ENCODE peak calls at places on chromosomes 3 and 15, in four cellular contexts. One of them, this sample, is unnamed.

GRCh38 chr3:189944285-189945145 is 176.2 kb downstream of the P3H2 start:
- DNase-seq in brain microvascular endothelial cell: no peak
- DNase-seq in HCT116: no peak
- DNase-seq in dorsolateral prefrontal cortex: no peak
- DNase-seq in this sample: no peak

GRCh38 chr3:196506687-196507086 is 3.1 kb upstream of the RNF168 start:
- DNase-seq in brain microvascular endothelial cell: no peak
- DNase-seq in HCT116: no peak
- DNase-seq in dorsolateral prefrontal cortex: no peak
- DNase-seq in this sample: no peak

GRCh38 chr15:75205064-75205395 is 3.3 kb downstream of the C15orf39 start:
- DNase-seq in brain microvascular endothelial cell: no peak
- DNase-seq in HCT116: no peak
- DNase-seq in dorsolateral prefrontal cortex: no peak
- DNase-seq in this sample: no peak

GRCh38 chr15:34900748-34901147 is 68.8 kb downstream of the AQR start:
- DNase-seq in brain microvascular endothelial cell: no peak
- DNase-seq in HCT116: no peak
- DNase-seq in dorsolateral prefrontal cortex: no peak
- DNase-seq in this sample: no peak

GRCh38 chr3:141280086-141280485 is 48.5 kb downstream of the PXYLP1 start:
- DNase-seq in brain microvascular endothelial cell: peak
- DNase-seq in HCT116: no peak
- DNase-seq in dorsolateral prefrontal cortex: no peak
- DNase-seq in this sample: peak

GRCh38 chr15:100686725-100687488 is 84.5 kb downstream of the ASB7 start:
- DNase-seq in brain microvascular endothelial cell: peak
- DNase-seq in HCT116: no peak
- DNase-seq in dorsolateral prefrontal cortex: no peak
- DNase-seq in this sample: peak

GRCh38 chr3:139088462-139089324 is 44.0 kb upstream of the PRR23C start:
- DNase-seq in brain microvascular endothelial cell: no peak
- DNase-seq in HCT116: no peak
- DNase-seq in dorsolateral prefrontal cortex: no peak
- DNase-seq in this sample: no peak

GRCh38 chr15:47184003-47184404 is 533.3 kb upstream of the SEMA6D start:
- DNase-seq in brain microvascular endothelial cell: peak
- DNase-seq in HCT116: no peak
- DNase-seq in dorsolateral prefrontal cortex: peak
- DNase-seq in this sample: peak

GRCh38 chr15:62241135-62241770 is 76.2 kb upstream of the C2CD4B start:
- DNase-seq in brain microvascular endothelial cell: peak
- DNase-seq in HCT116: peak
- DNase-seq in dorsolateral prefrontal cortex: no peak
- DNase-seq in this sample: peak

GRCh38 chr3:18830087-18830486 is 318.2 kb upstream of the KCNH8 start:
- DNase-seq in brain microvascular endothelial cell: no peak
- DNase-seq in HCT116: no peak
- DNase-seq in dorsolateral prefrontal cortex: no peak
- DNase-seq in this sample: no peak

GRCh38 chr15:57537072-57537471 is 54.6 kb upstream of the MYZAP start:
- DNase-seq in brain microvascular endothelial cell: peak
- DNase-seq in HCT116: peak
- DNase-seq in dorsolateral prefrontal cortex: peak
- DNase-seq in this sample: peak

GRCh38 chr3:10273697-10274305 is 18.9 kb downstream of the GHRL start:
- DNase-seq in brain microvascular endothelial cell: no peak
- DNase-seq in HCT116: no peak
- DNase-seq in dorsolateral prefrontal cortex: no peak
- DNase-seq in this sample: peak

GRCh38 chr3:81726735-81727134 is 34.7 kb downstream of the GBE1 start:
- DNase-seq in brain microvascular endothelial cell: peak
- DNase-seq in HCT116: no peak
- DNase-seq in dorsolateral prefrontal cortex: no peak
- DNase-seq in this sample: no peak

DNA sequence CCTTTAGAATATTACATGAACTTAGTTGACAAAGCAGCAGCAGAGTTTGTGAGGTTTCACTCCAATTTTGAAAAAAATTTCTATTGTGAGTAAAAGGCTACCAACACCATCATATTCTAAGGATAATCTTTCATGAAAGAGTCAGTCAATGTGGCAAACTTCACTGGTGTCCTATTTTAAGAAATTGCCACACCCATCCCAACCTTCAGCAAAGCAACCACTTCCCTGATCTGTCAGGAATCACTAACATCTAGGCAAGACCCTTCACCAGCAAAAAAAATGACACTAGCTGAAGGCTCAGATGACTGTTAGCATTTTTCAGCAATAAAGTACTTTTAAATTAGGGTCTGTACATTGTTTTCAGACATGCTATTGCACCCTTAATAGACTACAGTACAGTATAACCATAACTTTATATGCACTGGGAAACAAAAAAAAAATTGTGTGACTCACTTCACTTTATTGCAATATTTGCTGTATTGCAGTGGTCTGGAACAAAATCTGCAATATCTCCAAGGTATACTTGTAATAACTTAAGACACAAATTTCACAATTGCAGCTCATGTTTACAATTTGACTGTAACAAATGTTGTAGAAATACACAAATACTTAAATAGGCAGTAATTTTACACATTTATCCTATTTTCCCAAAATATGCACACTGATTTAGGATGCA is 38.9 kb upstream of the ALCAM start:
- DNase-seq in brain microvascular endothelial cell: no peak
- DNase-seq in HCT116: no peak
- DNase-seq in dorsolateral prefrontal cortex: no peak
- DNase-seq in this sample: no peak
- TF ChIP-seq CTCF in brain microvascular endothelial cell: no peak
- TF ChIP-seq CTCF in HCT116: no peak
- TF ChIP-seq CTCF in dorsolateral prefrontal cortex: no peak
- TF ChIP-seq CTCF in this sample: no peak

GRCh38 chr3:102180291-102180931 is 254.4 kb upstream of the ZPLD1 start:
- DNase-seq in brain microvascular endothelial cell: peak
- DNase-seq in HCT116: no peak
- DNase-seq in dorsolateral prefrontal cortex: no peak
- DNase-seq in this sample: peak
- H3K4me3 ChIP-seq in brain microvascular endothelial cell: no peak
- H3K4me3 ChIP-seq in HCT116: no peak
- H3K4me3 ChIP-seq in dorsolateral prefrontal cortex: no peak
- H3K4me3 ChIP-seq in this sample: no peak

DNA sequence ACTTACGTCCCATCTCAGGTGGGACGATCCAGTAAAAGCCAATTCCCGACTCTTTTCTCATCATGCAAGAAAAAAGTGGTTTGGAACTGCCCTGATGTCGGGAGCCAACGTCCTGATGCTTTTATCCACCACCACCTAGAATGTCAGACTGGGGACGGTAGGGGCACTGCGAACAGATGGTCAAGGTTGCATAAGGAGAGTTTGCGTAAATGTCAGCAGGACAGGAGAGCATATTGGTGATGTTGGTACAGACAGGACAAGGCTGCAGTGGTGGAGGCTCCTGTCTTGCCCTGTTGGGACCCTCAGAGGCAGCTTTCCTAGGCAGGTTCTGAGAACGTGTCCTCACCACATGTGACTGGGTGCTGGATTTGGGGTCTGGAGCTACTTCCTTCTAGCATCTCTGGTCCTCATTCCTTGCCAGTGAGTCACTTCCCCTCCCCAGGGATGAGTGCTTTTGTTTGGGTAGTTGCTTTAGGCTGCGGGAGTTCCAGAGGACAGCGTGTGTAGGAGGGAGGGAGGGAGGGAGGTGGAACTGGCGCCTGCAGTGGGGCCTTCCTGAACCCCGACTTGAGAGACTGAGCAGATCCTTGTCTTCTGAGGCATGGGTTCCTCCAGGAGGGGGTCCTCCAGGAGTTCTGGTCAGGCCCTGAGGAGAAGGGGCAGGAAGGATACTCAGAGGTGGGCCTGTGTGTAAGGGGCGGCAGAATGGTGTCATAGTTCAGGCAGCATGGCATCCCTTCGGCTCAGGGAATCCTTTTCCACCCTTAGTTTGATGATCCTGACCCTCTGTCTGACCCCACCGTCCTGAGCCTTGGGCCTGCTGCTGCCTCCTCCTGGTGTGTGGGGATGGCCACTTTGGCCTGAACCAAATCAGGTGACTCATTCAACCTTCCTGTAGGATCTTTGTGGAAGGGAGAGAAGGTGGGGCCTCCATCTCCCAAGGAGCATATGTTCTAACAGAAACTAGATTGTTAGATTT is 21.2 kb downstream of the THSD4 start:
- DNase-seq in brain microvascular endothelial cell: peak
- DNase-seq in HCT116: no peak
- DNase-seq in dorsolateral prefrontal cortex: no peak
- DNase-seq in this sample: peak
- TF ChIP-seq CTCF in brain microvascular endothelial cell: peak
- TF ChIP-seq CTCF in HCT116: peak
- TF ChIP-seq CTCF in dorsolateral prefrontal cortex: no peak
- TF ChIP-seq CTCF in this sample: peak

GRCh38 chr3:171777608-171777995 is 32.7 kb downstream of the PLD1 start:
- DNase-seq in brain microvascular endothelial cell: no peak
- DNase-seq in HCT116: no peak
- DNase-seq in dorsolateral prefrontal cortex: no peak
- DNase-seq in this sample: no peak
- H3K4me3 ChIP-seq in brain microvascular endothelial cell: no peak
- H3K4me3 ChIP-seq in HCT116: no peak
- H3K4me3 ChIP-seq in dorsolateral prefrontal cortex: no peak
- H3K4me3 ChIP-seq in this sample: no peak

GRCh38 chr15:83365370-83365938 is 81.0 kb upstream of the BNC1 start:
- DNase-seq in brain microvascular endothelial cell: peak
- DNase-seq in HCT116: peak
- DNase-seq in dorsolateral prefrontal cortex: peak
- DNase-seq in this sample: peak
- TF ChIP-seq CTCF in brain microvascular endothelial cell: peak
- TF ChIP-seq CTCF in HCT116: no peak
- TF ChIP-seq CTCF in dorsolateral prefrontal cortex: peak
- TF ChIP-seq CTCF in this sample: no peak

DNA sequence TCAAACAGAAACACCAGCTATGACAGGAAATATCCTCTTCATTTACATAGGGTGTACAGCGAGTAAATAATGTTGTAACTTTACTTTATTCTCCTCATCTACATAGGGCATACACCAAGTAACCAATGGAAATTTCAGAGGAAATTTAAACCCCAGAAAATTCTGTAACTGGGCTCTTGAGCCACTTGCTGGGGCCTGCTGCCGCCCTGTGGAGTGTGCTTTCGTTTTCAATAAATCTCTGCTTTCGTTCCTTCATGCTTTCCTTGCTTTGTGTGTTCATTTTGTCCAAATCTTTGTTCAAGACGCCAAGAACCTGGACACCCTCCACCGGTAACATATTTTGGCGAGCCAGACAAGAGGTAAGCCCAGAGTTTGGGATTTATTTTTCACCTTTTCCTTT is 990.4 kb upstream of the CADM2 start:
- DNase-seq in brain microvascular endothelial cell: no peak
- DNase-seq in HCT116: no peak
- DNase-seq in dorsolateral prefrontal cortex: no peak
- DNase-seq in this sample: no peak
- H3K4me3 ChIP-seq in brain microvascular endothelial cell: no peak
- H3K4me3 ChIP-seq in HCT116: no peak
- H3K4me3 ChIP-seq in dorsolateral prefrontal cortex: no peak
- H3K4me3 ChIP-seq in this sample: no peak

GRCh38 chr3:132981746-132982145 is 56.4 kb upstream of the TMEM108 start:
- DNase-seq in brain microvascular endothelial cell: no peak
- DNase-seq in HCT116: no peak
- DNase-seq in dorsolateral prefrontal cortex: no peak
- DNase-seq in this sample: no peak
- TF ChIP-seq CTCF in brain microvascular endothelial cell: no peak
- TF ChIP-seq CTCF in HCT116: no peak
- TF ChIP-seq CTCF in dorsolateral prefrontal cortex: no peak
- TF ChIP-seq CTCF in this sample: no peak

GRCh38 chr3:143975549-143976152 is 4.0 kb downstream of the DIPK2A start:
- DNase-seq in brain microvascular endothelial cell: peak
- DNase-seq in HCT116: no peak
- DNase-seq in dorsolateral prefrontal cortex: no peak
- DNase-seq in this sample: peak

GRCh38 chr3:143978263-143978631 is 6.6 kb downstream of the DIPK2A start:
- DNase-seq in brain microvascular endothelial cell: no peak
- DNase-seq in HCT116: no peak
- DNase-seq in dorsolateral prefrontal cortex: no peak
- DNase-seq in this sample: no peak

GRCh38 chr3:143979813-143980212 is 8.2 kb downstream of the DIPK2A start:
- DNase-seq in brain microvascular endothelial cell: no peak
- DNase-seq in HCT116: no peak
- DNase-seq in dorsolateral prefrontal cortex: no peak
- DNase-seq in this sample: peak

GRCh38 chr3:143979041-143979440 is 7.4 kb downstream of the DIPK2A start:
- DNase-seq in brain microvascular endothelial cell: no peak
- DNase-seq in HCT116: no peak
- DNase-seq in dorsolateral prefrontal cortex: no peak
- DNase-seq in this sample: no peak

DNA sequence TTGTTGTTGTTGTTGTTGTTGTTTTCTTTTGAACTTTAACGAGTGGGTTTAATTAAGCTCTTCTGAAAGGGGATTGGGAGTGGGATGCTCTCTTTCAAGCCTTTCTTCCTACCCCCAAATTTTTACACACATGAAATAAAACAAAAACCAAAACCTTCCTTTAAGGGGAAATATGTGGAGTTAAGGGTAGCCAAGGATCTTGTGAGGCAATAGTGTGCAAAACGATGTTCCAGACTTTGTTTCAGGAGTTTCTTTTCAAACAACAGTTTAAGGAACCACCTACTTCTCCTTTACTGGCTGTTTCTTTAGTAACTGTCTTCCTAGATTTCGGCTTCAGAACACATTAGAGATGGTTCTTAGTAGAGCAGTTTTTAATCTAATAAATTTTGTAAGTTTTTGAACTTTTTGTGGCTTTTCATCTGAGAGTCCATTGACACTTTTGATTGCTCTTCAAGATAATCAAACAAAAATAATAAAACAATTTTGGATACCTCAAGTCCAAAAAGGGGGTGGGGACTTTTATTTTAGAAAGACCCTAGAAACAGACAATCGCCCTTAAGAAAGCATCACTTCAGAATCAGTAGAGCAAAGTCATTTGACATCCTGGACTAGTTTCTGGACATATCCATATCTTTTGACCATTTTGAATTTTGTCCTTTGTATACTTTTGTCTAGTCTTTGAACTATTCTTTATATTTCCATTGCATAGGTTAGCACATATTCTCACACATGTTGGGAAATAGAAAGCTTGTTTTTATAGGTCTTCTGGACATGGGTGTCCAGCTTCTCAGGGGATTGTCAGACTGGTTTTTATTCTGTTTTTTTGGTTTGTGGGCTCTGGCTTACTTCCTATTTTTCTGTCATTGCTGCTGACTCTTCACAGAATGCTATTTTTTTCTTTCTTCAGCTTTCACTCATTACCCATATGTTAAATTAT is 6.0 kb downstream of the DIPK2A start:
- DNase-seq in brain microvascular endothelial cell: no peak
- DNase-seq in HCT116: no peak
- DNase-seq in dorsolateral prefrontal cortex: no peak
- DNase-seq in this sample: peak
- H3K4me3 ChIP-seq in brain microvascular endothelial cell: no peak
- H3K4me3 ChIP-seq in HCT116: no peak
- H3K4me3 ChIP-seq in dorsolateral prefrontal cortex: peak
- H3K4me3 ChIP-seq in this sample: peak